ENCODE peak calls at places on chromosomes 12 and 14, in six cellular contexts. P is SK-N-SH; A is effector memory CD4-positive, alpha-beta T cell; F is heart right ventricle; O is AG04450; C is substantia nigra. L is an unnamed sample.

GRCh38 chr12:121628037-121628436 is 1.7 kb downstream of the ORAI1 start:
- DNase-seq in F (no peak), P (peak), O (no peak), A (no peak), C (no peak), L (no peak)

GRCh38 chr14:86086962-86087361 is 557.0 kb downstream of the FLRT2 start:
- DNase-seq in O (no peak), C (no peak), A (no peak), P (no peak), F (no peak), L (no peak)

GRCh38 chr12:94046626-94047410 is 101.6 kb upstream of the PLXNC1 start:
- DNase-seq in O (no peak), F (peak), C (no peak), A (no peak), P (no peak), L (no peak)

GRCh38 chr14:98900721-98901272 is 371.2 kb downstream of the BCL11B start:
- DNase-seq in O (no peak), P (no peak), F (no peak), A (no peak), C (no peak), L (no peak)

GRCh38 chr12:106282457-106283097 is 20.0 kb upstream of the TCP11L2 start:
- DNase-seq in C (no peak), F (peak), O (no peak), A (peak), P (peak), L (no peak)

GRCh38 chr14:54348001-54348611 is 48.7 kb upstream of the CDKN3 start:
- DNase-seq in C (peak), O (no peak), F (peak), P (peak), A (no peak), L (no peak)

GRCh38 chr14:104166698-104167097 is 28.3 kb downstream of the KIF26A start:
- DNase-seq in F (no peak), C (no peak), O (no peak), A (no peak), P (no peak), L (no peak)

GRCh38 chr12:132479291-132479690 is 10.7 kb upstream of the FBRSL1 start:
- DNase-seq in O (no peak), P (no peak), A (no peak), C (no peak), F (no peak), L (no peak)

GRCh38 chr14:94690896-94691657 is 78.8 kb downstream of the GSC start:
- DNase-seq in O (no peak), F (no peak), P (no peak), C (no peak), A (no peak), L (no peak)
- H3K27ac ChIP-seq in O (no peak), F (no peak), P (no peak), C (no peak), A (no peak), L (no peak)

GRCh38 chr12:124754491-124754890 is 109.2 kb downstream of the SCARB1 start:
- DNase-seq in O (no peak), C (no peak), A (no peak), F (no peak), P (no peak), L (no peak)
- H3K27ac ChIP-seq in O (peak), C (peak), A (no peak), F (peak), P (no peak), L (peak)

DNA sequence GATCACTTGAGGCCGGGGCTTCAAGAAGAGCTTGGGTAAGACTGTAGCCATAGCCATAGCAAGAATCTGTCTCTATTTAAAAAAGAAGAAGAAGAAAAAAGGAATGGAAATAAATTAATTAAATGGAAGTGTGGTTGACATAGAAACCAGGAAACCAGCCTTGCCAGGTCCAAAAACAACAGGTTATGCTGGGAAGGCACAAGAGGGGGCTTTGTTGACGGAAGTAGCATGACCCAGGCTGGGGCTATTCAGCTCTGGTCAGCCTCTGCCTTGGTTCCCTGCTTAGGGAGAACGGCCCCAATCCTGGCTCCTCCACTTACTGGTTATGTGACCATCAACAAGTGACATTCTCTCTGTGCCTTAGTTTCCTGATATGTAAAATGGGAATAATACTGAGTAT is 14.4 kb upstream of the GPR68 start:
- DNase-seq in F (no peak), P (no peak), O (no peak), C (no peak), A (no peak), L (no peak)
- H3K27ac ChIP-seq in F (no peak), P (no peak), O (no peak), C (no peak), A (no peak), L (no peak)

GRCh38 chr14:24060443-24060842 is 8.6 kb downstream of the CARMIL3 start:
- DNase-seq in F (no peak), C (no peak), P (peak), O (no peak), A (no peak), L (no peak)

GRCh38 chr14:24063263-24063836 is 8.0 kb upstream of the CPNE6 start:
- DNase-seq in C (no peak), F (no peak), O (no peak), P (peak), A (no peak), L (no peak)

GRCh38 chr14:24064091-24064795 is 7.1 kb upstream of the CPNE6 start:
- DNase-seq in F (no peak), O (no peak), A (no peak), P (peak), C (no peak), L (no peak)

GRCh38 chr14:24060984-24061913 is 9.4 kb downstream of the CARMIL3 start:
- DNase-seq in C (no peak), O (no peak), A (no peak), F (no peak), P (peak), L (no peak)

DNA sequence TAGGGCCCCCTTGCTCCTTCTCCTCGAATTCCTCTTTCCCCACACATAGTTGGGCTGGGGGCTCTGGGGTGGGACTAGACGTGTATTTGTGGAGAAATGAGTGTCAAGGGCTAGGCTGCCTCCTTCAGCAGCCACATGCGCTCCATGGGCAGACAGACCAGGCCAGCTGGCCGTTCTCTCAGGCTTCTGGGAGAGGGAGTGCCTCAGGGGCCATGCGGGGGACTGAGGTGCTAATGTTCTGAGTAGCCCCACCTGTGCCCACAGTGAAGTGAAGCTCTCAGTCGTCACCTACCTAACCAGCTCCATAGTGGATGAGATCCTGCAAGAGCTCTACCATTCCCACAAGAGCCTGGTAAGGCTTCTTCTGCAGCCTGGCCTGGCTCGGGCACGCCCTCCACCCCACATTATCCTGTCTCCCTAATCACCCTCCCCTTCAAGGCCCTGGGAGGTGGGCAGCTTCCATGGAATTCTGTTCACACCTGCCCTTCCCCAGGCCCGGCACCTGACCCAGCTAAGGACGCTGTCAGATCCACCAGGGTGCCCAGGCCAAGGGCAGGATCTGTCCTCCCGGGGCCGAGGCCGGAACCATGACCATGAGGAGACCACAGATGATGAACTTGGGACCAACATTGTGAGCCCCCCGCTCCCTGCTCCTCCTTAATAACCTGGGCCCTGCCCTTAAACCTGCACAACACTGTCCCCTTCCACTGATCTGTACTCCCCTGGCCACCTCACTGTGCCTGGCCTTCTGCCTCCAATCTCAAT is 9.0 kb upstream of the CPNE6 start:
- DNase-seq in A (no peak), C (no peak), P (peak), O (no peak), F (no peak), L (no peak)
- H3K27ac ChIP-seq in A (no peak), C (no peak), P (no peak), O (no peak), F (no peak), L (no peak)